ENCODE peak calls at places on chromosomes 11 and 22, in seven cellular contexts. Y is LHCN-M2; Q is cardiac fibroblast; R is mucosa of gallbladder; B is HCT116; O is AG04449; A is activated naive CD8-positive, alpha-beta T cell treated with anti-CD3 and anti-CD28 coated beads for 36 hours. X is an unnamed sample.

GRCh38 chr22:38503021-38503420 is 3.1 kb downstream of the DDX17 start:
- DNase-seq in R (no peak), Y (no peak), Q (no peak), A (no peak), B (no peak), O (no peak), X (no peak)

GRCh38 chr11:122050021-122050710 is 65.8 kb downstream of the BLID start:
- DNase-seq in O (no peak), Q (no peak), A (no peak), B (no peak), Y (peak; percentile 45), R (no peak), X (no peak)

GRCh38 chr11:70542406-70542805 is 144.1 kb downstream of the CTTN start:
- DNase-seq in Q (no peak), O (no peak), Y (no peak), R (no peak), A (no peak), B (no peak), X (no peak)

GRCh38 chr11:57901278-57901677 is 122.4 kb upstream of the OR9Q1 start:
- DNase-seq in O (no peak), Y (no peak), B (no peak), A (no peak), Q (no peak), R (no peak), X (no peak)

GRCh38 chr11:45580399-45580798 is 85.0 kb downstream of the CHST1 start:
- DNase-seq in Q (peak; percentile 50), R (peak; percentile 21), Y (peak; percentile 20), O (no peak), A (no peak), B (no peak), X (no peak)

GRCh38 chr11:118008271-118008903 is 22.2 kb downstream of the IL10RA start:
- DNase-seq in Y (no peak), R (no peak), B (no peak), O (no peak), Q (no peak), A (no peak), X (no peak)

GRCh38 chr22:17743661-17744411 is 30.4 kb downstream of the BID start:
- DNase-seq in R (no peak), A (no peak), O (no peak), Y (no peak), B (no peak), Q (no peak), X (no peak)

GRCh38 chr11:69524991-69525411 is 43.5 kb downstream of the LINC01488 start:
- DNase-seq in Q (no peak), O (no peak), R (no peak), Y (no peak), A (no peak), B (no peak), X (no peak)

GRCh38 chr11:16280256-16280682 is 76.1 kb downstream of the SOX6 start:
- DNase-seq in A (peak; percentile 13), O (no peak), Y (peak; percentile 1), Q (peak; percentile 16), B (no peak), R (no peak), X (no peak)

GRCh38 chr11:62324738-62325556 is 12.3 kb upstream of the ASRGL1 start:
- DNase-seq in Y (peak; percentile 2), O (no peak), B (peak; percentile 34), Q (peak; percentile 76), A (peak; percentile 81), R (no peak), X (no peak)

GRCh38 chr11:68408512-68408911 is 52.0 kb upstream of the PPP6R3 start:
- DNase-seq in A (no peak), R (no peak), Y (no peak), Q (no peak), B (no peak), O (no peak), X (no peak)

GRCh38 chr11:65226103-65226442 is 35.7 kb upstream of the POLA2 start:
- DNase-seq in R (no peak), Q (no peak), A (no peak), O (no peak), B (no peak), Y (no peak), X (no peak)

GRCh38 chr22:28112548-28113043 is 193.5 kb upstream of the PITPNB start:
- DNase-seq in Q (peak; percentile 64), O (no peak), Y (peak; percentile 63), A (no peak), B (peak; percentile 48), R (peak; percentile 25), X (peak; percentile 31)

GRCh38 chr22:36116127-36116526 is 44.4 kb downstream of the APOL3 start:
- DNase-seq in A (no peak), Y (no peak), Q (no peak), R (no peak), B (no peak), O (no peak), X (no peak)

GRCh38 chr11:130204703-130205095 is 45.1 kb downstream of the ST14 start:
- DNase-seq in O (no peak), Q (no peak), B (no peak), Y (no peak), A (no peak), R (no peak), X (no peak)

GRCh38 chr22:44889233-44889878 is 120.4 kb downstream of the PHF21B start:
- DNase-seq in A (no peak), Q (no peak), R (no peak), O (no peak), B (no peak), Y (no peak), X (no peak)

GRCh38 chr11:12019337-12019736 is 10.9 kb upstream of the DKK3 start:
- DNase-seq in R (no peak), O (no peak), A (no peak), Q (no peak), B (no peak), Y (no peak), X (no peak)

GRCh38 chr11:44788536-44789227 is 61.9 kb downstream of the TSPAN18 start:
- DNase-seq in O (no peak), R (no peak), B (no peak), Q (no peak), A (no peak), Y (no peak), X (no peak)

GRCh38 chr11:69293819-69294505 is at the start of gene MYEOV:
- DNase-seq in Y (peak; percentile 39), B (peak; percentile 88), R (no peak), Q (peak; percentile 55), O (no peak), A (peak; percentile 57), X (no peak)

GRCh38 chr22:49269928-49270327 is 557.7 kb downstream of the BRD1 start:
- DNase-seq in R (no peak), O (no peak), Y (no peak), B (no peak), A (no peak), Q (no peak), X (no peak)

X was measured in GM04503.